ENCODE peak calls at places on chromosomes 12 and 14, in five cellular contexts. One of them, this sample, is unnamed.

GRCh38 chr12:101021911-101022388 is 188.1 kb downstream of the SLC5A8 start:
- DNase-seq in pancreas: no peak
- DNase-seq in neural progenitor cell: no peak
- DNase-seq in right cardiac atrium: no peak
- DNase-seq in A549: peak; percentile 14
- DNase-seq in this sample: no peak

GRCh38 chr14:73424453-73424852 is 33.9 kb downstream of the NUMB start:
- DNase-seq in right cardiac atrium: no peak
- DNase-seq in neural progenitor cell: no peak
- DNase-seq in pancreas: no peak
- DNase-seq in A549: no peak
- DNase-seq in this sample: no peak

GRCh38 chr14:76019676-76020075 is 34.1 kb downstream of the IFT43 start:
- DNase-seq in right cardiac atrium: no peak
- DNase-seq in neural progenitor cell: no peak
- DNase-seq in A549: no peak
- DNase-seq in pancreas: no peak
- DNase-seq in this sample: no peak

GRCh38 chr12:79183003-79183402 is 318.4 kb downstream of the SYT1 start:
- DNase-seq in right cardiac atrium: no peak
- DNase-seq in A549: no peak
- DNase-seq in neural progenitor cell: no peak
- DNase-seq in pancreas: no peak
- DNase-seq in this sample: no peak

GRCh38 chr14:91573894-91574837 is 64.1 kb upstream of the PPP4R3A start:
- DNase-seq in neural progenitor cell: peak; percentile 62
- DNase-seq in right cardiac atrium: peak; percentile 37
- DNase-seq in pancreas: peak; percentile 46
- DNase-seq in A549: peak; percentile 43
- DNase-seq in this sample: no peak

GRCh38 chr14:51850651-51851050 is 9.8 kb upstream of the GNG2 start:
- DNase-seq in A549: no peak
- DNase-seq in right cardiac atrium: no peak
- DNase-seq in neural progenitor cell: no peak
- DNase-seq in pancreas: no peak
- DNase-seq in this sample: no peak

GRCh38 chr12:124493809-124494750 is 73.3 kb downstream of the NCOR2 start:
- DNase-seq in A549: no peak
- DNase-seq in pancreas: no peak
- DNase-seq in neural progenitor cell: no peak
- DNase-seq in right cardiac atrium: peak; percentile 15
- DNase-seq in this sample: no peak

GRCh38 chr14:94548999-94549985 is 11.9 kb upstream of the SERPINA4 start:
- DNase-seq in A549: peak; percentile 44
- DNase-seq in right cardiac atrium: peak; percentile 55
- DNase-seq in neural progenitor cell: peak; percentile 83
- DNase-seq in pancreas: peak; percentile 73
- DNase-seq in this sample: peak; percentile 45

GRCh38 chr12:85527192-85527591 is 247.2 kb downstream of the ALX1 start:
- DNase-seq in A549: no peak
- DNase-seq in right cardiac atrium: no peak
- DNase-seq in neural progenitor cell: no peak
- DNase-seq in pancreas: no peak
- DNase-seq in this sample: no peak

GRCh38 chr12:69055280-69055679 is 122.3 kb upstream of the CPM start:
- DNase-seq in neural progenitor cell: no peak
- DNase-seq in pancreas: no peak
- DNase-seq in right cardiac atrium: no peak
- DNase-seq in A549: no peak
- DNase-seq in this sample: no peak

GRCh38 chr14:55721353-55721752 is 141.3 kb downstream of the KTN1 start:
- DNase-seq in A549: no peak
- DNase-seq in right cardiac atrium: no peak
- DNase-seq in neural progenitor cell: no peak
- DNase-seq in pancreas: peak; percentile 66
- DNase-seq in this sample: no peak

GRCh38 chr12:104524026-104524425 is 67.3 kb downstream of the CHST11 start:
- DNase-seq in A549: no peak
- DNase-seq in neural progenitor cell: no peak
- DNase-seq in pancreas: no peak
- DNase-seq in right cardiac atrium: no peak
- DNase-seq in this sample: no peak

DNA sequence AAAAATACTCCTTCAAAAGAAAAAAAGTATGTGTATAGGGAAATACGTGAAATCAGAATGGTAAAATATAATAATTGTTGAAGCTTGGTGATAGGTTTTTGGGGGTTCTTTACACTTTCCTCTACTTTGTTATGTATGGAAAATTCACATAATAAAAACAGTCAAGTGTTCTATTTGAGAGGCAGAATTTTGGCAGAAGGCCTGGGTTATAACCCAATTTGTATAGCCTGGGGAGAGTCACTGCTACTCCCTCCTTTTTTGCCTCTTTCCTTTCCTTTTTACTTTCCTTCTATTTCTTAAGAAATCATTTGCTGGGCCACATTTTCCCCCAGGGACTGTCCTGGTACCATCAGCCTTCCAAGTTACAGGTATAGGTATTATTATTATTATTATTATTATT is 105.7 kb downstream of the CRADD start:
- DNase-seq in pancreas: no peak
- DNase-seq in neural progenitor cell: no peak
- DNase-seq in A549: no peak
- DNase-seq in right cardiac atrium: no peak
- DNase-seq in this sample: no peak
- H3K4me3 ChIP-seq in pancreas: no peak overlapping the region
- H3K4me3 ChIP-seq in neural progenitor cell: no peak overlapping the region
- H3K4me3 ChIP-seq in A549: no peak overlapping the region
- H3K4me3 ChIP-seq in right cardiac atrium: no peak overlapping the region
- H3K4me3 ChIP-seq in this sample: no peak overlapping the region

DNA sequence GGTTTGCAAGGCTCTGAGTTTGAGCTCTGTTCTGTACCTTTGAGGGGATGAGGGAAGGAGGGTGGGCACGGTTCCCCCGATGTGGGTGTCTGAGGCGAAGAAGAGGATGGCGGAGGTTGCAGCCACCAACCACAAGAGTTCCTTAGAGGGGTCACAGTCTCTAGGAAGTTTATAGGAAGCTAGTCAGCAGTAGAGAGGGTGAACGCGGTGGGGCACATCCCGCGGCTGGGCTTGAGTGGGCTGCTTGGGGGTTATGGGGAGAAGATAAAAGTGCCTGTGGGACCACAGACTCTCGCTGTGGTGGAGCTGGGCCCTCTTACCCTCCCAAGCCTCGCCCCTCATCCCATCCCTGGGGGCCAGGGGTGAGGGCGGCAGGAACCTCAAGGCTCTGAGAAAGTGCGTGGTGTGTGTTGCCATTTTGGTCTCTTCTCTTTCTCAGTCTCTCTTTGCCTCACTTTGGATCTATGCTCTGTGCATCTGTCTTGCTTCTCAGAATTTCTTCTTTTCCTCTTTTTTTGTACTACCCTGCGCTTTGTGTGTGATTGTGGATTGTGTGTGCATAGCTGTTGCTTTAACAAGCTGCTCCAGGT is 2.7 kb downstream of the CD4 start:
- DNase-seq in pancreas: no peak
- DNase-seq in neural progenitor cell: no peak
- DNase-seq in right cardiac atrium: no peak
- DNase-seq in A549: no peak
- DNase-seq in this sample: no peak
- H3K4me3 ChIP-seq in pancreas: no peak overlapping the region
- H3K4me3 ChIP-seq in neural progenitor cell: no peak overlapping the region
- H3K4me3 ChIP-seq in right cardiac atrium: no peak overlapping the region
- H3K4me3 ChIP-seq in A549: no peak overlapping the region
- H3K4me3 ChIP-seq in this sample: no peak overlapping the region

DNA sequence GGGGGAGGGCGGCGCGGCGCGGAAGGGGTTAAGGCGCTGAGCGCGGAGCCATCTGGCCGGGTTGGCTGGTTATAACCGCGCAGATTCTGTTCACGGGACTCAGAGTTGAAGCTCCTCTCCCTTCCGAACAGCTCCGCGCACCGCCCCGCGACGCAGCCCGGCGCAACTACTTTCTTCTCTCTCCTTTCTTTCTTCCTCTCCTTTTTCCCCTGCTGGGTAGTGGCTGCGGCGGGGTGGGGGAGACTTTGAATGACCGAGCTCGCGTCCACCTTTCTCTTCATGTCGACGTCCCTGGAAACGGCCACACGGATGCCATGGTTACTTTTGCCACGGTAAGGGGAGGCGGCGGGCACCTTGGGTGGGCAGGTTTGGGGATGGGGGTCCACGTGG is at the start of gene NTF3:
- DNase-seq in right cardiac atrium: peak; percentile 25
- DNase-seq in neural progenitor cell: peak; percentile 79
- DNase-seq in A549: no peak
- DNase-seq in pancreas: no peak
- DNase-seq in this sample: peak; percentile 36
- H3K4me3 ChIP-seq in right cardiac atrium: peak within 1 kb of the TSS; percentile 88
- H3K4me3 ChIP-seq in neural progenitor cell: peak within 1 kb of the TSS; percentile 88
- H3K4me3 ChIP-seq in A549: peak within 1 kb of the TSS; percentile 8
- H3K4me3 ChIP-seq in pancreas: peak within 1 kb of the TSS; percentile 22
- H3K4me3 ChIP-seq in this sample: peak within 1 kb of the TSS; percentile 64

GRCh38 chr14:104969741-104970230 is 8.4 kb downstream of the AHNAK2 start:
- DNase-seq in pancreas: no peak
- DNase-seq in right cardiac atrium: no peak
- DNase-seq in neural progenitor cell: no peak
- DNase-seq in A549: no peak
- DNase-seq in this sample: peak; percentile 10
- H3K4me3 ChIP-seq in pancreas: no peak overlapping the region
- H3K4me3 ChIP-seq in right cardiac atrium: no peak overlapping the region
- H3K4me3 ChIP-seq in neural progenitor cell: no peak overlapping the region
- H3K4me3 ChIP-seq in A549: peak overlapping the region; percentile 67
- H3K4me3 ChIP-seq in this sample: no peak overlapping the region

DNA sequence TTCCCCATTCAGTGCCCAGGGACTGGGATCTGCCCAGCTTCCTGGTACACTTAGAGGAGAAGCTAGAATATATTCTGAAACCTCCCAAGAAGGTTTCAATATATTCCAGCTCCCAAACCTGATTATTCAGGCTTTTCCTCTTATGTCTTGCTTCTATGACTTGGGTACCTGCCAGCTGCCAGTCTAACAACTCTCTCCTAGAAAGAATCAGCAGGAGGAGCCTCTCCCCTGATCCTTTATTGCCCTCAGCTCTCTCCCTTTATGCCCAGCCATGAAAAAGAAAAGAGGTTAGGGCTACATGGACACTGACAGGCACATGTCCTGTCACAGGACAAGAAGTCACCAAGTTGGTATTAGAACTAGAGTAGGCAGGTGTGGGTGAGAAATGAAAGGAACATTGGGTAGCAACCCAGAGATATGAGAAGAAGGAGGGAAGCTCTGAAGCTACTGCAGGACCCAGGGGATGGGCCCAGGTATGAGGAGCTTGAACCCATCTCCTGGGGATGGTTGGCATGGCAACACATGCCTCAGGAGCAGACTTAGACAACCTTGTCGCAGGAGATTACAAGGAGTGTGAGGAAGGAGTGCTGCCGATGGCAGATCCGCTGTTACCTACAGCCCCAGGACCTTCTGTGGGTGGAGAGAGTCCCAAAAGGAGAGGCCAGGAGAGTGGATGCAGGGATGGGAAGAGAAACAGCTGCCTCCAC is 2.0 kb upstream of the CACNB3 start:
- DNase-seq in neural progenitor cell: no peak
- DNase-seq in A549: no peak
- DNase-seq in pancreas: no peak
- DNase-seq in right cardiac atrium: no peak
- DNase-seq in this sample: no peak
- H3K4me3 ChIP-seq in neural progenitor cell: peak overlapping the region; percentile 79
- H3K4me3 ChIP-seq in A549: peak overlapping the region; percentile 81
- H3K4me3 ChIP-seq in pancreas: peak overlapping the region; percentile 89
- H3K4me3 ChIP-seq in right cardiac atrium: peak overlapping the region; percentile 58
- H3K4me3 ChIP-seq in this sample: peak overlapping the region; percentile 75

This sample was measured in heart right ventricle.